ENCODE peak calls at places on chromosomes 4 and X, in six cellular contexts. U is upper lobe of right lung; X is retinal pigment epithelial cell; V is CD4-positive, alpha-beta T cell; S is A549; F is AG10803. Z is an unnamed sample.

GRCh38 chr4:57426779-57427395 is 316.7 kb upstream of the IGFBP7 start:
- DNase-seq in U (peak), X (peak), V (no peak), S (peak), F (peak), Z (peak)

GRCh38 chr4:87209696-87210095 is 10.7 kb downstream of the KLHL8 start:
- DNase-seq in U (peak), X (no peak), V (no peak), S (no peak), F (peak), Z (peak)

GRCh38 chr4:26815199-26815598 is 45.4 kb upstream of the STIM2 start:
- DNase-seq in U (no peak), X (no peak), V (no peak), S (no peak), F (no peak), Z (no peak)

GRCh38 chr4:81913427-81913878 is 441.7 kb upstream of the RASGEF1B start:
- DNase-seq in U (no peak), X (no peak), V (peak), S (peak), F (peak), Z (peak)

GRCh38 chrX:3548743-3549441 is 164.6 kb downstream of the PRKX start:
- DNase-seq in U (no peak), X (peak), V (no peak), S (peak), F (peak), Z (no peak)

GRCh38 chrX:30904632-30905031 is 15.6 kb upstream of the TAB3 start:
- DNase-seq in U (no peak), X (no peak), V (no peak), S (no peak), F (no peak), Z (no peak)

GRCh38 chr4:79396794-79397193 is 11.2 kb downstream of the GK2 start:
- DNase-seq in U (no peak), X (no peak), V (no peak), S (no peak), F (no peak), Z (no peak)

GRCh38 chr4:138910914-138911336 is 104.7 kb upstream of the NOCT start:
- DNase-seq in U (peak), X (peak), V (no peak), S (peak), F (peak), Z (no peak)

GRCh38 chr4:62135565-62136156 is 935.5 kb downstream of the ADGRL3 start:
- DNase-seq in U (no peak), X (no peak), V (no peak), S (no peak), F (no peak), Z (no peak)

GRCh38 chr4:59966758-59967157 is 1233.4 kb upstream of the ADGRL3 start:
- DNase-seq in U (no peak), X (no peak), V (no peak), S (no peak), F (no peak), Z (no peak)

GRCh38 chr4:185965456-185966384 is 103.2 kb upstream of the TLR3 start:
- DNase-seq in U (no peak), X (no peak), V (no peak), S (no peak), F (no peak), Z (peak)

GRCh38 chrX:46957299-46957698 is 45.1 kb downstream of the JADE3 start:
- DNase-seq in U (no peak), X (peak), V (no peak), S (no peak), F (no peak), Z (no peak)

GRCh38 chrX:12526296-12526695 is 264.9 kb upstream of the PRPS2 start:
- DNase-seq in U (no peak), X (no peak), V (no peak), S (no peak), F (no peak), Z (no peak)

GRCh38 chr4:76147454-76148141 is 599 bp downstream of the NUP54 start:
- DNase-seq in U (peak), X (peak), V (no peak), S (peak), F (peak), Z (peak)

GRCh38 chr4:47623916-47624554 is 139.0 kb downstream of the ATP10D start:
- DNase-seq in U (no peak), X (peak), V (no peak), S (no peak), F (peak), Z (no peak)

GRCh38 chr4:172601195-172601594 is 567.4 kb upstream of the GALNT7 start:
- DNase-seq in U (no peak), X (peak), V (no peak), S (no peak), F (no peak), Z (no peak)

GRCh38 chrX:133676344-133677122 is 261.2 kb upstream of the GPC4 start:
- DNase-seq in U (no peak), X (no peak), V (no peak), S (no peak), F (no peak), Z (no peak)

GRCh38 chrX:14712096-14712495 is 160.8 kb downstream of the FANCB start:
- DNase-seq in U (no peak), X (no peak), V (no peak), S (no peak), F (no peak), Z (no peak)
- TF ChIP-seq CTCF in U (no peak), X (no peak), V (no peak), S (no peak), F (no peak), Z (no peak)

DNA sequence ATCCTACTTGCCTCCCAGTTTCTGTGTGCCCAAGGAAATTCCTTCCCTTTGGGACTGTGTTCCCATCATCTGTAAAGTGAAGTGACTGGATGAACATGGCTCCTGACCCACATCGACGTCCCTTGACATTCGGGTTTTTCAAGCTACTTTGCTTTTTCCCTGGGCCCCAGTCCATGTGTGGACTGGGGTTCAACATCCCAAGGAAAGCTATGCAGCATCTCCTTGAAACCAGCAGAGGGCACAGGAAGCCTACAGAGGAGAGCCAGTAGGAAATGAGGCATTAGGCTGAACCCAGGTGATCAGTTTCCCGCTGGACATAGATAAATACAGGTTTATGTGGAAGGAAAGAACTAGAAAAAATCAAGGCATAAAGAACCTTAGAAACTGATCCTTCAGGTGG is 145.1 kb upstream of the ARHGEF9 start:
- DNase-seq in U (no peak), X (no peak), V (no peak), S (no peak), F (peak), Z (no peak)
- TF ChIP-seq CTCF in U (peak), X (peak), V (no peak), S (peak), F (peak), Z (no peak)

DNA sequence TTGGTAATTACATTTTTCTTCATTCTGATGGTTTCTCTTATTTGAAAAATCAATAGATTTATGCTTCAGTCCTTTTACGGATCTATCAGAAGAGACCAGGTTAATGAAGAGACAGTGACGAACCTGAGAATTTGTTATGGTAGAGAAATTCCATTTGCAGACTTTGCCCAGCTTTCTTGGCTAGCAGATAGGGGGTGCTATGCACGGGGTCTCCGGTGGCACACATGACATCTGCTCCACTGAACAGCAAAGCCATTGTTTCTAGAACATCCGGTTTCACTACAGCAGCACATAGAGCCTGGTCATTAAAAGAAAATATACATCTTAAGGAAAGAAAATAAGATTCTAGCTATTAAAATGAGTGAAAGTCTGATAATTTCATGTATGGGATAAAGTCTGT is 85.1 kb downstream of the ARAP2 start:
- DNase-seq in U (no peak), X (no peak), V (no peak), S (no peak), F (no peak), Z (no peak)
- TF ChIP-seq CTCF in U (no peak), X (peak), V (no peak), S (no peak), F (no peak), Z (no peak)

GRCh38 chr4:105520819-105521790 is 31.3 kb upstream of the ARHGEF38 start:
- DNase-seq in U (no peak), X (no peak), V (no peak), S (peak), F (peak), Z (peak)
- TF ChIP-seq CTCF in U (peak), X (peak), V (peak), S (peak), F (peak), Z (peak)

GRCh38 chr4:164320847-164321246 is 433.1 kb upstream of the SMIM31 start:
- DNase-seq in U (no peak), X (no peak), V (no peak), S (no peak), F (no peak), Z (no peak)
- TF ChIP-seq CTCF in U (no peak), X (no peak), V (no peak), S (no peak), F (no peak), Z (no peak)

GRCh38 chr4:73923631-73923937 is 54.4 kb downstream of the CXCL1 start:
- DNase-seq in U (no peak), X (no peak), V (no peak), S (no peak), F (no peak), Z (no peak)
- TF ChIP-seq CTCF in U (no peak), X (no peak), V (no peak), S (no peak), F (no peak), Z (no peak)

Z was measured in GM20000.